ENCODE peak calls at places on chromosomes 5 and 9, in four cellular contexts. Z, V, N and S are unnamed samples.

GRCh38 chr5:33120671-33121070 is 320.1 kb upstream of the TARS1 start:
- DNase-seq in Z (no peak), N (no peak), V (no peak), S (no peak)

GRCh38 chr5:7869474-7870136 is 657 bp downstream of the MTRR start:
- DNase-seq in N (peak), Z (peak), V (no peak), S (no peak)

GRCh38 chr5:132389453-132390286 is 20.2 kb downstream of the SLC22A5 start:
- DNase-seq in V (peak), N (no peak), Z (no peak), S (no peak)

GRCh38 chr5:163489055-163489744 is 16.2 kb upstream of the MAT2B start:
- DNase-seq in Z (no peak), V (no peak), N (no peak), S (no peak)

GRCh38 chr9:16023466-16023865 is 470.6 kb downstream of the CCDC171 start:
- DNase-seq in N (no peak), Z (no peak), V (no peak), S (no peak)

GRCh38 chr5:90097082-90097477 is 312.5 kb downstream of the CETN3 start:
- DNase-seq in Z (no peak), N (no peak), V (no peak), S (no peak)

GRCh38 chr9:136769710-136770191 is 5.4 kb upstream of the LCN15 start:
- DNase-seq in V (no peak), Z (peak), N (peak), S (no peak)

GRCh38 chr9:134139081-134139480 is 3.2 kb downstream of the WDR5 start:
- DNase-seq in Z (no peak), N (no peak), V (no peak), S (no peak)

GRCh38 chr9:618478-618877 is 223.0 kb upstream of the DMRT1 start:
- DNase-seq in V (no peak), Z (no peak), N (no peak), S (no peak)

GRCh38 chr9:114027159-114027895 is 50.8 kb downstream of the AMBP start:
- DNase-seq in Z (no peak), V (no peak), N (no peak), S (no peak)

GRCh38 chr5:169637856-169638190 is 748 bp downstream of the DOCK2 start:
- DNase-seq in Z (peak), V (no peak), N (no peak), S (peak)

GRCh38 chr9:92968081-92968480 is 20.8 kb downstream of the FGD3 start:
- DNase-seq in V (no peak), Z (no peak), N (no peak), S (no peak)

GRCh38 chr5:6659941-6660684 is 26.9 kb downstream of the SRD5A1 start:
- DNase-seq in N (no peak), V (peak), Z (no peak), S (peak)

GRCh38 chr5:103464801-103465484 is 97.6 kb downstream of the NUDT12 start:
- DNase-seq in V (no peak), N (no peak), Z (no peak), S (no peak)

GRCh38 chr9:72454871-72455471 is 66.4 kb upstream of the TMC1 start:
- DNase-seq in N (no peak), V (no peak), Z (no peak), S (no peak)

GRCh38 chr9:121349009-121349408 is 21.0 kb downstream of the STOM start:
- DNase-seq in V (no peak), N (no peak), Z (no peak), S (no peak)

GRCh38 chr9:14608521-14608920 is 84.7 kb downstream of the ZDHHC21 start:
- DNase-seq in N (no peak), V (no peak), Z (no peak), S (no peak)

GRCh38 chr5:124605516-124605915 is 140.9 kb downstream of the ZNF608 start:
- DNase-seq in Z (no peak), N (no peak), V (peak), S (no peak)

GRCh38 chr9:97271292-97271691 is 36.2 kb upstream of the CCDC180 start:
- DNase-seq in V (no peak), Z (no peak), N (peak), S (no peak)

GRCh38 chr9:97501972-97502221 is 431 bp downstream of the TMOD1 start:
- DNase-seq in Z (no peak), N (no peak), V (no peak), S (no peak)

GRCh38 chr9:99008187-99008586 is 64.5 kb downstream of the COL15A1 start:
- DNase-seq in Z (no peak), N (no peak), V (no peak), S (no peak)

GRCh38 chr5:98108497-98108896 is 665.0 kb upstream of the RGMB start:
- DNase-seq in N (no peak), V (no peak), Z (no peak), S (no peak)

GRCh38 chr9:2494571-2494970 is 127.0 kb upstream of the VLDLR start:
- DNase-seq in V (no peak), N (peak), Z (no peak), S (no peak)

GRCh38 chr5:95620030-95620869 is at the start of gene GPR150:
- DNase-seq in N (peak), V (no peak), Z (peak), S (peak)

GRCh38 chr9:107024193-107024592 is 161.2 kb downstream of the ZNF462 start:
- DNase-seq in V (peak), N (no peak), Z (no peak), S (no peak)

GRCh38 chr9:130932220-130933069 is 6.6 kb downstream of the FIBCD1 start:
- DNase-seq in V (no peak), Z (peak), N (peak), S (no peak)

GRCh38 chr5:149030392-149030791 is 32.5 kb downstream of the SH3TC2 start:
- DNase-seq in V (no peak), Z (no peak), N (no peak), S (no peak)

GRCh38 chr5:1195916-1196315 is 5.5 kb upstream of the SLC6A19 start:
- DNase-seq in Z (peak), V (no peak), N (no peak), S (no peak)

GRCh38 chr9:69495331-69495730 is 170.3 kb downstream of the ENTREP1 start:
- DNase-seq in V (no peak), Z (no peak), N (peak), S (no peak)

GRCh38 chr9:95443301-95443700 is 73.5 kb downstream of the PTCH1 start:
- DNase-seq in V (no peak), N (no peak), Z (no peak), S (no peak)

GRCh38 chr5:154542581-154542980 is 64.6 kb upstream of the HAND1 start:
- DNase-seq in N (no peak), Z (no peak), V (no peak), S (no peak)

GRCh38 chr5:180207593-180207992 is 1.4 kb downstream of the RASGEF1C start:
- DNase-seq in V (no peak), N (no peak), Z (no peak), S (no peak)

GRCh38 chr5:172637122-172637580 is 3.9 kb upstream of the NEURL1B start:
- DNase-seq in Z (no peak), N (no peak), V (no peak), S (no peak)

GRCh38 chr9:124551472-124552339 is 44.5 kb upstream of the NR5A1 start:
- DNase-seq in V (peak), Z (no peak), N (peak), S (no peak)

GRCh38 chr9:68998812-68999211 is 15.1 kb downstream of the PRKACG start:
- DNase-seq in N (no peak), V (no peak), Z (no peak), S (no peak)

GRCh38 chr9:2816476-2817141 is 27.3 kb downstream of the PUM3 start:
- DNase-seq in Z (no peak), N (no peak), V (peak), S (no peak)

GRCh38 chr5:108983456-108984092 is 235.9 kb downstream of the FER start:
- DNase-seq in V (no peak), Z (no peak), N (no peak), S (no peak)

GRCh38 chr9:33233659-33234335 is 6.2 kb upstream of the SPINK4 start:
- DNase-seq in V (peak), Z (no peak), N (no peak), S (no peak)

DNA sequence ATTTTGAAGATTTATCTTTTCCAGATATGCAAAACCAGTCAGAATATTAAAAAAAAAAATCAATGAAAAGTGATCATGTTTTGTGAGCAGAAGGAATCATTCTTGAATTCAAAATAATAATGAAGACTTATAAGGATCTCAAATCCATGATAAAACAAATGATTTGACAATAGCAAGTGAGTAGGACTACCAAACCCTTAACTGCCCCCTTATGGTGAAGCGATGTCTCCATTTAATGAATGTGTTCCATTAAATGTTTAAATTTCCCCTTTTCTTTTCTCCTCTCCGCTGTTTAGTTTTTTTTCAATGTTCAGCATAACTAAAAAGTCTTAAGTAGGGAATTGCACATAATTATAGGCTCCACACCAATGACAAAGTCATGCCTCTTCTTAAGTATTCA is 12.2 kb upstream of the MARCHF3 start:
- DNase-seq in V (no peak), N (no peak), Z (no peak), S (no peak)
- TF ChIP-seq CTCF in V (no peak), N (peak), Z (no peak), S (no peak)

GRCh38 chr5:106843812-106844416 is 826.8 kb downstream of the EFNA5 start:
- DNase-seq in V (peak), N (no peak), Z (no peak), S (no peak)
- TF ChIP-seq CTCF in V (peak), N (no peak), Z (no peak), S (no peak)

DNA sequence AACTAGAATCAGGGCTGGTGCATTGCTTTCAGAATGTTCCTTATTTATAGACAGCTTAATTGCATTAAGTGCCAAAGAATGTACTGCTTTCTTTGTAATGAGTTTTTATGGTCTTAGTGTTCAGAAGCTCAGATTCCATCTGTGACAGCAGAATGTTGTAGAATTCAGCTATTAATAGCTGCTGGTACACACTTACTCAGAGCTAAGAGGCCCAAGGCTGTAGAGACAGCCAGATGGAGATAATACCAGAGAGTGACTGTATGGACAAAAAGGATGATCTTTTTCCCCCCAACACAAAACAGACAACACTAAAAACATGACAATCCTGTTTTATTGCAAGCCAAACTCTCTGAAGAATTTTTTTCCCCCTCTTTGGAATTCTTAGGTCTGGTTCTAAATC is 50.2 kb downstream of the PPP2R2B start:
- DNase-seq in V (no peak), Z (no peak), N (peak), S (no peak)
- TF ChIP-seq CTCF in V (no peak), Z (no peak), N (no peak), S (no peak)

GRCh38 chr5:14582797-14583137 is 1.2 kb downstream of the OTULINL start:
- DNase-seq in Z (no peak), V (no peak), N (no peak), S (no peak)

GRCh38 chr5:14580037-14581034 is 1.3 kb upstream of the OTULINL start:
- DNase-seq in N (no peak), Z (no peak), V (no peak), S (no peak)

GRCh38 chr5:14584848-14585247 is 3.3 kb downstream of the OTULINL start:
- DNase-seq in N (no peak), Z (no peak), V (no peak), S (no peak)

GRCh38 chr5:14581333-14581890 is at the start of gene OTULINL:
- DNase-seq in Z (peak), N (peak), V (no peak), S (peak)

GRCh38 chr5:14581891-14582796 is 552 bp downstream of the OTULINL start:
- DNase-seq in Z (peak), V (no peak), N (peak), S (peak)
- TF ChIP-seq CTCF in Z (no peak), V (no peak), N (peak), S (no peak)

GRCh38 chr9:90898229-90898628 is 96.6 kb downstream of the SYK start:
- DNase-seq in Z (no peak), N (peak), V (no peak), S (no peak)

GRCh38 chr9:90896231-90896630 is 94.6 kb downstream of the SYK start:
- DNase-seq in N (no peak), V (no peak), Z (no peak), S (no peak)

GRCh38 chr9:90895786-90896185 is 94.2 kb downstream of the SYK start:
- DNase-seq in N (no peak), V (no peak), Z (no peak), S (no peak)

GRCh38 chr9:90893706-90894105 is 92.1 kb downstream of the SYK start:
- DNase-seq in N (no peak), Z (no peak), V (no peak), S (no peak)

DNA sequence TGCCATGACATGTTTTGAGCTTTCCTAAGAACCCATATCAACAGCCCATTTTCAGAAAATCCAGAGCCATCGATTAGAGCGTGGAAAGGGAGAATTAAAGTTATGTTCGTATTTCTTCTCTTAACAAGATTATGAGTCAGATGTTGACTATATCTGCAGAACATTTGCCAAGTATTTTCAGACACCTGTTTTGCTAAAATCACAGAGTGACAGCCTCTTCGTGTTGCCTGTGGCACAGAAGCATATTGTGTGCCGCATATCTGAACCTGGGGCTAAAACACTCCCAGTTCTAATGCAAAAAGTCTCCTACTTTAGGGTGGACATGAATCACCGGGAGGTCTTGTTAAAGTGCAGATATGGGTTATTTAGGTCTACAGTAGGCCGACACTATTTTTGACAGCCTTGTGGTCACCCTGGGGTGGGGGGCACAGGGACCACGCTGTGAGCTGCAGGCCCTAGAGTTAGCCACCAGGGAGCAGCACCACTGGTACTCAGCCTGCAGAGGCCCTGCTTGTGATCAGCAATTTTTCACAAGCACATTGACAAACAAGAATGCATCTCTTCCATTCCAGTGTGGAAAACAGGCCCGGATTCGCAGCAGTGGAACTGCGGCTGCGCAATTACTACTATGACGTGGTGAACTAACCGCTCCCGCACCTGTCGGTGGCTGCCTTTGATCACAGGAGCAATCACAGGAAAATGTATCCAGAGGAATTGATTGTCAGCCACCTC is 93.5 kb downstream of the SYK start:
- DNase-seq in V (no peak), Z (no peak), N (peak), S (no peak)
- TF ChIP-seq CTCF in V (peak), Z (peak), N (peak), S (no peak)

DNA sequence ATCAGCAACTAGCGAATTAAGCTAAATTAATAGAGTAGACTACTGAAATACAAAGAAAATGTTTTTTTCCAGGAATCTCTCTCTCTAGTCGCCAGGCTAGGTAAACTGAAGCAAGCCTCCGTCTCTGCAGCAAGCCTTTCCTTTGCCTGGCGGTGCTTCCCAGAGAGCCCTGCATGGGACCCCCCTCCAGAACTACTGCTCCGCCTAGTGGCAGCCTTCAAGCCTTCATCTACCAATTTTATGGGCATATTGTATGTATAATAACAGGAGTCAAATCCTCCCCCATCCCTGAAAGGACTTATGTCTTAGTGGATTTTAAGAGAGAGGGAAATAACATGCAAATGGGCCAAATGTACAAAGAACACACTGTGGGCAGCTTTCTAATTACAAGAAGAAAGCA is 241.9 kb downstream of the SAXO1 start:
- DNase-seq in N (peak), Z (no peak), V (no peak), S (no peak)
- TF ChIP-seq CTCF in N (peak), Z (no peak), V (peak), S (no peak)

DNA sequence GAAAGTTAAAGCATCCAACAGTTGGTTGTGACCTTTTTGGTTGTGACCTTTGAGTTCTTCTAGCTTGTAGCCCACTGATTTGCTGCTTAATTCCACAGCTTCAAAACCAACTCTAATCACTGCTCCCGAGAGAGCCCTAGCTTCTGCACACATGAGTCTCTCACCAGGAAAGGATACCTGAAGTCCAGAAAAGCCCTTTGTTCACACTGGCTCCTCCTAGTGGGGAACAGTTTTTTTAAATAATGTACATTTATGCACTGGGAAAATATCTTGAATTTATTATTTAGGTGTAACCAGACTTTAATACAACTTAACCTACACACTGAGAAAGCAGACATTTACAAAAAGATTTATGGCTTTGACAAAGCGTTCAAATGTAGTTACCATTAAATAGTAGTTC is 120.2 kb upstream of the CCDC152 start:
- DNase-seq in N (no peak), Z (no peak), V (no peak), S (no peak)
- TF ChIP-seq CTCF in N (peak), Z (peak), V (peak), S (no peak)

DNA sequence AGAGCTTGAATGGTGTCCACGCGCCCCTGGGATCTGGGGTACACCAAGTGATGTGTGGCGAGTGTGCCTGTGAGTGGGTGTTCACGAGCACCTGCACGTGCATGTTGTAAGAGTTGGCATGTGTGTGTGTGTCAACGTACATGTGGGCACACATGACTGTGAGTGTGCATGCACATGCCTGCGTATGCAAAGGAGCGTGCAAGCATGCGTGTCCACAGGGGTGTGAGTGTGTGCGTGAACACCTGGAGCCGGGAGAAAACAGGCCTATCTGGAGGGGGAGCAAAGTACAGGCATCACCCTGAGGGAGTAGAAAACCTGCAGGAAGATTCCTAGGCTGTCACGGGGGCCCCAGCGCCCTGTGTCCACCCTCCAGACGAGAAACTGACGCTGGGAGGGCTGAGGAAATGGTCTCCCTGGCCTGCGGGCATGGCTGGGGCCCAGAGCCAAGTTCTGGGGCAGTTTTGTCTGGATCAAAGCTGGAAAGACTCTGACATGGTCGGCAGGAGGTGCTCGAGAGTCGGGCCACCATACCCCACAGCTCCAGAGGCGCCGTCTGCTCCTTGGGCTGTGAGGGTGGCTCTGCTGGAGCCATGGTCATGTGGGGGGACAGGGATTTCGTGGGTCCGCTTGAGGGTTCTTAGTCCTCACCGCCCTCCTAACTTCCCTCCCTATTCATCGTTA is 31.8 kb downstream of the PTGES start:
- DNase-seq in Z (no peak), V (no peak), N (no peak), S (no peak)
- TF ChIP-seq CTCF in Z (no peak), V (no peak), N (no peak), S (no peak)